ENCODE peak calls at places on chromosomes 6 and 20, in six cellular contexts. P is ovary, I is heart left ventricle, M is small intestine, D is thoracic aorta, H is BE2C. E is an unnamed sample.
A peak's percentile ranks its signal among the peaks of the same experiment; 100 is the strongest.

GRCh38 chr6:130178692-130179091 is 44.1 kb downstream of the SAMD3 start:
- DNase-seq in P (no peak), I (no peak), M (peak; percentile 7), D (no peak), H (no peak), E (no peak)

GRCh38 chr20:50895111-50895830 is 36.0 kb downstream of the ADNP start:
- DNase-seq in P (no peak), I (no peak), M (peak; percentile 28), D (no peak), H (no peak), E (no peak)

GRCh38 chr6:65979120-65979519 is 272.1 kb upstream of the EYS start:
- DNase-seq in P (no peak), I (no peak), M (no peak), D (no peak), H (no peak), E (no peak)

GRCh38 chr6:153207041-153207440 is 76.0 kb upstream of the RGS17 start:
- DNase-seq in P (no peak), I (no peak), M (no peak), D (no peak), H (no peak), E (no peak)

GRCh38 chr6:31272856-31273626 is 1.1 kb upstream of the HLA-C start:
- DNase-seq in P (no peak), I (no peak), M (peak; percentile 32), D (no peak), H (no peak), E (no peak)

GRCh38 chr6:73032586-73032985 is 192.7 kb downstream of the KHDC1L start:
- DNase-seq in P (no peak), I (no peak), M (no peak), D (no peak), H (no peak), E (no peak)

GRCh38 chr20:7689151-7689550 is 251.1 kb downstream of the HAO1 start:
- DNase-seq in P (no peak), I (no peak), M (no peak), D (no peak), H (no peak), E (no peak)

GRCh38 chr6:170148709-170149470 is 142.0 kb downstream of the DLL1 start:
- DNase-seq in P (no peak), I (no peak), M (no peak), D (no peak), H (peak; percentile 2), E (no peak)

GRCh38 chr6:146598785-146599405 is at the start of gene ADGB:
- DNase-seq in P (peak; percentile 18), I (peak; percentile 70), M (peak; percentile 20), D (no peak), H (peak; percentile 80), E (peak; percentile 89)

GRCh38 chr20:41643504-41643938 is 25.3 kb upstream of the CHD6 start:
- DNase-seq in P (peak; percentile 21), I (peak; percentile 52), M (peak; percentile 88), D (no peak), H (peak; percentile 76), E (peak; percentile 47)

GRCh38 chr20:63357921-63358905 is 2.9 kb downstream of the CHRNA4 start:
- DNase-seq in P (no peak), I (peak; percentile 79), M (no peak), D (no peak), H (no peak), E (peak; percentile 87)

GRCh38 chr6:111679126-111679525 is 73.4 kb upstream of the TRAF3IP2 start:
- DNase-seq in P (no peak), I (no peak), M (no peak), D (no peak), H (no peak), E (no peak)

GRCh38 chr6:134589512-134589911 is 271.6 kb upstream of the SGK1 start:
- DNase-seq in P (no peak), I (no peak), M (no peak), D (no peak), H (no peak), E (no peak)

GRCh38 chr20:50628326-50628725 is 63.0 kb downstream of the RIPOR3 start:
- DNase-seq in P (no peak), I (no peak), M (no peak), D (no peak), H (peak; percentile 90), E (no peak)

GRCh38 chr20:63218701-63219446 is 2.9 kb upstream of the YTHDF1 start:
- DNase-seq in P (no peak), I (no peak), M (no peak), D (no peak), H (no peak), E (no peak)

GRCh38 chr20:41178904-41179432 is 41.6 kb downstream of the PLCG1 start:
- DNase-seq in P (peak; percentile 20), I (peak; percentile 68), M (no peak), D (no peak), H (peak; percentile 67), E (peak; percentile 64)

GRCh38 chr20:925516-925915 is 9.4 kb upstream of the ANGPT4 start:
- DNase-seq in P (no peak), I (no peak), M (no peak), D (no peak), H (no peak), E (no peak)

GRCh38 chr20:926646-927045 is 10.5 kb upstream of the ANGPT4 start:
- DNase-seq in P (no peak), I (no peak), M (no peak), D (no peak), H (no peak), E (peak; percentile 60)

GRCh38 chr20:921020-921419 is 4.9 kb upstream of the ANGPT4 start:
- DNase-seq in P (no peak), I (no peak), M (no peak), D (no peak), H (no peak), E (no peak)

GRCh38 chr20:922781-923180 is 6.6 kb upstream of the ANGPT4 start:
- DNase-seq in P (no peak), I (no peak), M (no peak), D (no peak), H (no peak), E (peak; percentile 76)

GRCh38 chr20:924639-925038 is 8.5 kb upstream of the ANGPT4 start:
- DNase-seq in P (no peak), I (no peak), M (peak; percentile 84), D (no peak), H (no peak), E (no peak)
- H3K4me1 ChIP-seq in P (peaks cover 2% of the 10 kb centered on the region), I (no peaks in the 10 kb centered on the region), M (no peaks in the 10 kb centered on the region), D (no peaks in the 10 kb centered on the region), H (no peaks in the 10 kb centered on the region), E (no peaks in the 10 kb centered on the region)

GRCh38 chr6:150417899-150418824 is 49.4 kb downstream of the IYD start:
- DNase-seq in P (no peak), I (no peak), M (peak; percentile 84), D (no peak), H (no peak), E (no peak)
- H3K4me3 ChIP-seq in P (peak overlapping the region; percentile 27), I (peak overlapping the region; percentile 47), M (peak overlapping the region; percentile 26), D (peak overlapping the region; percentile 75), H (peak overlapping the region; percentile 38), E (peak overlapping the region; percentile 79)

GRCh38 chr6:158969148-158969547 is 30.9 kb downstream of the RSPH3 start:
- DNase-seq in P (no peak), I (no peak), M (no peak), D (no peak), H (no peak), E (no peak)

GRCh38 chr6:158972241-158973233 is 27.5 kb downstream of the RSPH3 start:
- DNase-seq in P (no peak), I (no peak), M (peak; percentile 75), D (no peak), H (no peak), E (no peak)

GRCh38 chr6:158970640-158971291 is 29.2 kb downstream of the RSPH3 start:
- DNase-seq in P (no peak), I (peak; percentile 39), M (no peak), D (no peak), H (no peak), E (no peak)
- H3K9me3 ChIP-seq in P (no peaks in the 10 kb centered on the region), I (no peaks in the 10 kb centered on the region), M (no peaks in the 10 kb centered on the region), D (peaks cover 10% of the 10 kb centered on the region), H (no peaks in the 10 kb centered on the region), E (no peaks in the 10 kb centered on the region)

GRCh38 chr6:161545741-161546140 is 271.9 kb upstream of the AGPAT4 start:
- DNase-seq in P (no peak), I (no peak), M (no peak), D (no peak), H (no peak), E (no peak)
- H3K4me1 ChIP-seq in P (no peaks in the 10 kb centered on the region), I (no peaks in the 10 kb centered on the region), M (no peaks in the 10 kb centered on the region), D (no peaks in the 10 kb centered on the region), H (no peaks in the 10 kb centered on the region), E (peaks cover 2% of the 10 kb centered on the region)

GRCh38 chr20:59670786-59671492 is 66.6 kb downstream of the PHACTR3 start:
- DNase-seq in P (no peak), I (no peak), M (no peak), D (no peak), H (no peak), E (no peak)

GRCh38 chr20:59673288-59673997 is 69.1 kb downstream of the PHACTR3 start:
- DNase-seq in P (no peak), I (no peak), M (no peak), D (no peak), H (no peak), E (no peak)

GRCh38 chr20:59673998-59674445 is 69.7 kb downstream of the PHACTR3 start:
- DNase-seq in P (no peak), I (no peak), M (no peak), D (no peak), H (no peak), E (no peak)

GRCh38 chr20:59672576-59672975 is 68.2 kb downstream of the PHACTR3 start:
- DNase-seq in P (no peak), I (no peak), M (no peak), D (no peak), H (no peak), E (no peak)

DNA sequence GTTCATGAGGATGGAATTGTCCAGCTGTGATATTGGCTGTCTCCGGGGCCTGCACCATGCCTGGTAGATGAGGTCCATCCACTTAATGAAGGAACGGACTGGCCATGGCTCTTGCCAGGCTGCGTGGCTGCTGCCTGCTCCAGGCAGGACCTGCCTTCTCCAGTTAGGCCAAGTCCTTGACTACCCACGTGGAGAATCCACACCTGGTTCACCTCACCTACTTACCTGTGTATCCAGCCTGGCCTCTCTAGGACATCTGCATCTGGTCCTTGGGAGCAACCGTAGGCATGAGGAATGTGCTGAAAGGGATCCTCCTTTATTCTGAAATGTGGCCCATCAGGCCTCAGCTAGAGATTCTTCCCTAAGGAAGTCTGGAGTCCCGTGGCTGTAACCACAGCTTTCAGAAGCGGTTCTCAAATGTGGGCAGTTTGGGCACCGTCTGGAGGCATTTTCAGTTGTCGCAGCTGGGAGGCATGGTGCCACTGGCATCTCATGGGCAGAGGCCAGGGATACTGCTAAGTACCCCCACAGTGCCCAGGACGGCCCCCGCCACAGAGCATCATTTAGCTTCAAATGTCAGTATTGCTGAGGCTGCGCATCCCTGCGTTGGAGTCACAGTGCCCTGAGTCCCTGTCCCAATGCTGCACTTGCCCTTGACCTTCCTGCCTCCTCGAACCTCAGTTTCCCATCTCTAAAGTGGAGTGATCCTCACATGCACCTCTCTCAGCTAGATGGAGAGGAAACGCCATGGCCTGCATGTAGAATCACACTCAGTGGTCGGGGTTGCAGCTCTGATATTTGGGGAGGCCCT is 67.5 kb downstream of the PHACTR3 start:
- DNase-seq in P (no peak), I (no peak), M (no peak), D (no peak), H (no peak), E (no peak)
- H3K4me3 ChIP-seq in P (no peak overlapping the region), I (no peak overlapping the region), M (no peak overlapping the region), D (no peak overlapping the region), H (no peak overlapping the region), E (no peak overlapping the region)

E was measured in right cardiac atrium.